ENCODE peak calls at places on chromosomes 5 and 9, in four cellular contexts. N, A, L and B are unnamed samples.

GRCh38 chr5:95631991-95632675 is 12.2 kb downstream of the GPR150 start:
- DNase-seq in N (no peak), A (no peak), L (no peak), B (no peak)

GRCh38 chr5:132369471-132370240 is at the start of gene SLC22A5:
- DNase-seq in N (peak), A (peak), L (peak), B (peak)

GRCh38 chr9:137053944-137054931 is at the start of gene ENTPD2:
- DNase-seq in N (peak), A (no peak), L (peak), B (no peak)

GRCh38 chr5:41270423-41271251 is 57.3 kb upstream of the C6 start:
- DNase-seq in N (no peak), A (peak), L (peak), B (no peak)

GRCh38 chr9:79300153-79300552 is 271.6 kb upstream of the TLE4 start:
- DNase-seq in N (no peak), A (no peak), L (no peak), B (no peak)

GRCh38 chr9:4762889-4763521 is 22.0 kb upstream of the AK3 start:
- DNase-seq in N (peak), A (no peak), L (no peak), B (no peak)

GRCh38 chr9:129282308-129283211 is 104.5 kb upstream of the IER5L start:
- DNase-seq in N (no peak), A (no peak), L (no peak), B (no peak)

GRCh38 chr9:126698251-126698650 is 84.5 kb downstream of the LMX1B start:
- DNase-seq in N (no peak), A (no peak), L (no peak), B (peak)

GRCh38 chr5:152349683-152350526 is 55.2 kb downstream of the NMUR2 start:
- DNase-seq in N (peak), A (peak), L (peak), B (peak)

GRCh38 chr5:109455598-109456096 is 45.9 kb upstream of the PJA2 start:
- DNase-seq in N (no peak), A (peak), L (no peak), B (peak)

GRCh38 chr5:7548576-7548975 is 152.6 kb downstream of the ADCY2 start:
- DNase-seq in N (no peak), A (no peak), L (no peak), B (no peak)

GRCh38 chr5:777756-778161 is 6.8 kb downstream of the ZDHHC11B start:
- DNase-seq in N (peak), A (no peak), L (no peak), B (no peak)

GRCh38 chr5:102749416-102750021 is 5.6 kb upstream of the PAM start:
- DNase-seq in N (no peak), A (no peak), L (no peak), B (no peak)

GRCh38 chr9:69223605-69224004 is 49.5 kb downstream of the TJP2 start:
- DNase-seq in N (peak), A (peak), L (no peak), B (peak)

GRCh38 chr5:22539756-22540155 is 313.4 kb downstream of the CDH12 start:
- DNase-seq in N (no peak), A (no peak), L (no peak), B (no peak)

GRCh38 chr9:2292733-2293132 is 277.6 kb downstream of the SMARCA2 start:
- DNase-seq in N (no peak), A (no peak), L (no peak), B (no peak)

GRCh38 chr5:175202461-175203065 is 241.4 kb downstream of the DRD1 start:
- DNase-seq in N (no peak), A (peak), L (no peak), B (no peak)

GRCh38 chr5:113163328-113163727 is 186.7 kb downstream of the DCP2 start:
- DNase-seq in N (no peak), A (no peak), L (no peak), B (no peak)

GRCh38 chr5:150190987-150191386 is 1.1 kb downstream of the SLC6A7 start:
- DNase-seq in N (no peak), A (no peak), L (no peak), B (no peak)

GRCh38 chr5:141800629-141801028 is 77.6 kb downstream of the PCDH1 start:
- DNase-seq in N (no peak), A (no peak), L (no peak), B (no peak)

GRCh38 chr5:43609752-43610151 is 6.8 kb downstream of the NNT start:
- DNase-seq in N (no peak), A (no peak), L (no peak), B (no peak)

GRCh38 chr5:61055434-61056006 is 106.7 kb downstream of the SMIM15 start:
- DNase-seq in N (peak), A (peak), L (no peak), B (no peak)

GRCh38 chr9:106892632-106893031 is 29.7 kb downstream of the ZNF462 start:
- DNase-seq in N (no peak), A (peak), L (no peak), B (no peak)

GRCh38 chr5:83337453-83338035 is 134.0 kb upstream of the VCAN start:
- DNase-seq in N (no peak), A (no peak), L (no peak), B (no peak)

GRCh38 chr5:131521252-131521651 is 113.8 kb downstream of the RAPGEF6 start:
- DNase-seq in N (no peak), A (no peak), L (no peak), B (no peak)

DNA sequence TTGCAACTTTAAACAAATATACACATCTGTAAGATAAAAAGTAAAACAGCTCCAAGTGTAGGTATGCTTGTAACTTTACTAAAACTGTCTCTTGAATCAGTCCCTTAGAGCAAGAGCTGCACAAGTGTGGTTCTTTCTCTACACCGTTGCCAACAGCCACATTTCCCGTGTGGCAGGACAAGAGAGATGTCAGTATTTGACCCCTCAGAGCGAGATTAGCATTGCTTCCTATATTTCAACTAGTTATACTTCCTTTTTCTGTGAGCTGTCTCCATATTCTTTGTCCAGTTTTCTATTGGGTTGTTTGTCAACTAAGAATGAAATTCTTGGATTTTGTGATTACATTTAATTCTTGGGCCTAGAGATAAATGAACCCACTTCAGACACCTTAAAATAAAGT is 8.1 kb downstream of the PLIN2 start:
- DNase-seq in N (no peak), A (no peak), L (no peak), B (no peak)
- TF ChIP-seq POLR2A in N (no peak), A (no peak), L (no peak), B (no peak)

DNA sequence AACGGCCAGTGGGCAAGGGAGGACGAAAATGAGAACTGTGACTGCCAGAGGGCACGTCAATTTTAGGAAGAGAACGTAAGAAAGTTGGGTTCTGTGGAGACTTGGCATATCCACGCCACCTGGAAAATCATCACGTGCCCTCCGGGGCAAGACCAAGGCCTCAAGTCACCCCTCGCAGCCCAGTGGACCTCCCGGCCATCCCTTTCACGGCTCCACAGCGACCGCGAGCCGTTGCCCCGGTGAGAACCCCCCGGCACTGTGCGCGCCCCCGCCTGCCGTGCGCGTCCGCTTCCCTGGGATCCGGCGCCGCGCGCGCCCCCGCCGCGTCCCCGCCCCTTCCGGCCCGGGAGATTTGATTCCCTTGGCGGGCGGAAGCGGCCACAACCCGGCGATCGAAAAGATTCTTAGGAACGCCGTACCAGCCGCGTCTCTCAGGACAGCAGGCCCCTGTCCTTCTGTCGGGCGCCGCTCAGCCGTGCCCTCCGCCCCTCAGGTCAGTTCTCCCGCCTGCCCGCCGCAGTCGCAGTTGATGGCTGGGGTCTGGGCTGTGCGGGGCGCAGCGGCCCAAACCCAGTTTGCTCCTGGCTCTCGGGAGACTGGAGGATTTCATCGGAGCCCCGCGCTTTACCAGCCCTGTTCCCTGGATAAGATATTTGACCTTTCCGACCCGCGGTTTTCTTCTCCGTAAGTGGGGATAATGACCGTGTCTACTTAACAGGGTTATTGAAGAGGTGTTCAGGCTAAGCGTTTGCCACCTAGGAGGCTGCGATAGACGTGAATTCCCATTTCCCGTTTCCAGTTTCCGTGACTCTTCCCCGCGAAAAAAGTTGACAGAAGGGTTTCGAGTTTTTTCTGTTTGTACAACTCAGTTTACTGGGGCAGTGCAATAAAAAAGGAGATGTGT is at the start of gene MELK:
- DNase-seq in N (peak), A (peak), L (peak), B (peak)
- TF ChIP-seq POLR2A in N (peak), A (peak), L (no peak), B (peak)

GRCh38 chr9:5832543-5833529 is at the start of gene ERMP1:
- DNase-seq in N (peak), A (peak), L (peak), B (peak)
- TF ChIP-seq POLR2A in N (peak), A (peak), L (no peak), B (peak)

DNA sequence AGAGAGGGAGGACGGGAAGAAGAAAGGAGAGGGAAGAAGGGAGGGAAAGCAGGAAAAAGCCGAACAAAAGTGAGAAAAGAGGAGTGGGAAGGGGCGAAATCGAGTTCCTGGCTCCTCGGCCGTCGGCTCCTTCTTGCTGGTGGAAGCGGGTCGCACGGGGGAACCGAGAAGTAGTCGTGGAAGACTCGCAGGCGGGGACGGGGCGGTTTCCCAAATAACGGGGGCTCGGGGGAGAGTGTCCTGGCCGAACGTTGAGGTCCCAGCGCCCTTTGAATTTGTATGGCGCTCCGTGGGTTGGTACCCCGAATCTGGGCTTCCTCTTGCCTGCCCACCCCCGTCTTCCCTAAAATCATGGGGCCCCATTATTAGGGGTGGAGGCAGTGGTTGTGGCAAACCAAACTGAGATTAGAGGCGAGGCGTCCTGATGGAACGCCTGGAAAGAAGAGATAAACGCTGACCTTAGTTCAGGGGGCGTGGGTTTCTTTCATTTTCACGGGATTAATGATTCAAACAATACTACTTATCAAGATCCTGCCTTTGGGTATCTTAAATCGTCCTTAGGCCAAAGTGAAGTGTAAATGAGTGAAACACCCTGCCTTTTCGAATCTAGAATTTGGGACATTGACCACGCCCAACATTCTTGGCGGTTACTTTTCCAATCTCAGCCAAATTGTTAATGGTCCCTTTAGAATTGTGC is 859 bp upstream of the UBTD2 start:
- DNase-seq in N (peak), A (no peak), L (no peak), B (peak)
- TF ChIP-seq POLR2A in N (no peak), A (no peak), L (no peak), B (no peak)

DNA sequence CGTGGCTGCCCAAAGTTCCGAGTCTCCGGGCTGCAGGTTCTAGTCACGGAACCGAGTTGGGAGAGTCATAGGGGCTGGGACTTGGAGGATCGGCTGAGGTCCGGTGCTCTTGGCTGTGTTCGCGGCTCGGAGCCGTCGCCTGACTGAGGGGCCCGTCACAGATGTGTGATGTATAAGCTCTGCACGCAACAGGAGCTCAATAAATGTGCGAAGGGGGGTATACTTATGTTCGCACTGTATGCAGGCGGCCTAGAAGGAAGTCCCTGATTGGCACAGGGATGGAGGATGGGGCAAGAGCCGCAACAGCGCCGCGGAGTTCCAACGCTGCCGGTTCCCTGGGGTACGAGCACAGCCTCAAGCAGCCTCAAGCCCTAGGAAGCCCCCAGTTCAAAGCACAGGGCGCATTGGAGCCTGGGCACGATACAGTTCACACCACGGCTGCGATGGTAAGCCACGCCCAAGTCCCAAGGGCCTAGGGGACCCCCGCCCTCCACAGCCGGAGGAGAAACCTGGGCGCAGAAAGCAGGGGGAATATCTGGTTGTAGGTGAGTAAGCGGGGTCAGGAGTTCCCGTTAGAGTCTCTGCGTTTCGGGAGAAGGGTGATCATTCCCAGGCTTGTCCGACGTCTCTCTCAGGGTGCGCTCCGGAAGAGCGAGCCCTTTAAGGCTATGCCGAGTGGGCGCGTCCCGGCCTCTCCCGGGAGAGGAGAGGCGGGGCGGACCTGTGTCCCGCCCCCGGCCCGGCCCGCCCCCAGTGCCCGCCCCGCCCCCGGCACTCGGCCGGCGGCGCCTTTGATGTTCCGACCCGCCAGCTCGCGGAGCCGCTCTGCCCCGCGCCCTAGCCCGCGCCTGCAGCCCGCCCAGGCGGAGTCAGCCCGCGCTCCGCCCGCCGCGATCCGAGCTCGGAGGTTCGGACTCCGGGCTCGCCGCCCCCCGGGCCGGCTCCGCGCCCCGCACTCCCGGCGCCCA is at the start of gene TCF7:
- DNase-seq in N (peak), A (peak), L (peak), B (peak)
- TF ChIP-seq POLR2A in N (peak), A (peak), L (no peak), B (peak)